ENCODE peak calls at places on chromosomes 3 and 15, in four cellular contexts. M is astrocyte, S is fibroblast of lung, B is mammary epithelial cell. D is an unnamed sample.

GRCh38 chr15:70376929-70377691 is 279.4 kb upstream of the TLE3 start:
- DNase-seq in S (peak; percentile 66), M (peak; percentile 62), B (peak; percentile 43), D (peak; percentile 42)

GRCh38 chr3:152638707-152639450 is 196.1 kb upstream of the P2RY1 start:
- DNase-seq in M (peak; percentile 16), B (peak; percentile 78), S (peak; percentile 33), D (no peak)

GRCh38 chr3:179323197-179323901 is 518 bp downstream of the ZNF639 start:
- DNase-seq in B (peak; percentile 69), M (peak; percentile 53), S (peak; percentile 69), D (peak; percentile 81)

GRCh38 chr3:56799251-56799882 is 2.4 kb downstream of the ARHGEF3 start:
- DNase-seq in M (peak; percentile 39), B (peak; percentile 63), S (peak; percentile 60), D (peak; percentile 50)

GRCh38 chr15:40054056-40054745 is 15.2 kb upstream of the SRP14 start:
- DNase-seq in M (no peak), B (no peak), S (peak; percentile 27), D (no peak)

GRCh38 chr15:68364660-68365035 is 67.3 kb downstream of the ITGA11 start:
- DNase-seq in S (no peak), M (no peak), B (no peak), D (no peak)

GRCh38 chr3:70840106-70840870 is 527.9 kb upstream of the MDFIC2 start:
- DNase-seq in S (peak; percentile 68), B (peak; percentile 77), M (peak; percentile 66), D (peak; percentile 41)

GRCh38 chr3:189233225-189233858 is 61.6 kb downstream of the TPRG1 start:
- DNase-seq in M (peak; percentile 46), S (peak; percentile 62), B (peak; percentile 58), D (peak; percentile 75)

GRCh38 chr15:65285291-65286068 is 1.2 kb downstream of the PARP16 start:
- DNase-seq in B (no peak), M (peak; percentile 18), S (peak; percentile 29), D (no peak)

GRCh38 chr3:139935866-139936817 is 1.2 kb downstream of the CLSTN2 start:
- DNase-seq in B (peak; percentile 20), M (no peak), S (peak; percentile 30), D (peak; percentile 61)

GRCh38 chr15:86247249-86247955 is 167.7 kb downstream of the AGBL1 start:
- DNase-seq in B (peak; percentile 92), S (no peak), M (no peak), D (no peak)

GRCh38 chr3:24972491-24972890 is 455.6 kb upstream of the RARB start:
- DNase-seq in S (no peak), B (no peak), M (no peak), D (no peak)

GRCh38 chr3:144018776-144019175 is 47.2 kb downstream of the DIPK2A start:
- DNase-seq in B (peak; percentile 78), M (peak; percentile 90), S (peak; percentile 92), D (no peak)

GRCh38 chr3:151146071-151146730 is 56.8 kb downstream of the GPR171 start:
- DNase-seq in S (peak; percentile 57), B (peak; percentile 61), M (peak; percentile 37), D (peak; percentile 86)

GRCh38 chr3:30260747-30261146 is 345.7 kb upstream of the TGFBR2 start:
- DNase-seq in M (no peak), B (no peak), S (peak; percentile 57), D (no peak)

GRCh38 chr3:51478630-51479029 is 21.2 kb downstream of the DCAF1 start:
- DNase-seq in B (no peak), S (no peak), M (no peak), D (no peak)

GRCh38 chr3:11626084-11626463 is 17.6 kb downstream of the VGLL4 start:
- DNase-seq in S (no peak), B (no peak), M (no peak), D (no peak)

GRCh38 chr3:66153961-66154923 is 66.6 kb upstream of the SLC25A26 start:
- DNase-seq in S (peak; percentile 37), B (no peak), M (peak; percentile 15), D (peak; percentile 37)

GRCh38 chr15:52438047-52438446 is 90.6 kb downstream of the MYO5A start:
- DNase-seq in S (no peak), B (no peak), M (no peak), D (no peak)

GRCh38 chr3:59422312-59422711 is 372.5 kb upstream of the CFAP20DC start:
- DNase-seq in S (peak; percentile 90), B (peak; percentile 92), M (peak; percentile 90), D (no peak)

GRCh38 chr15:97600190-97600589 is 360.3 kb upstream of the ARRDC4 start:
- DNase-seq in B (no peak), M (no peak), S (no peak), D (no peak)

GRCh38 chr3:170307998-170308398 is 49.5 kb upstream of the SKIL start:
- DNase-seq in M (peak; percentile 66), B (peak; percentile 38), S (peak; percentile 79), D (no peak)

GRCh38 chr3:126947429-126947828 is 35.5 kb upstream of the PLXNA1 start:
- DNase-seq in S (no peak), B (no peak), M (no peak), D (no peak)

GRCh38 chr3:176879710-176880109 is 317.6 kb downstream of the TBL1XR1 start:
- DNase-seq in M (no peak), S (no peak), B (no peak), D (no peak)

GRCh38 chr3:65449841-65450416 is 588.8 kb downstream of the MAGI1 start:
- DNase-seq in S (no peak), B (no peak), M (no peak), D (no peak)

GRCh38 chr3:135155228-135155627 is 360.2 kb downstream of the EPHB1 start:
- DNase-seq in S (no peak), B (no peak), M (no peak), D (no peak)

GRCh38 chr3:134366221-134366927 is 7.9 kb downstream of the AMOTL2 start:
- DNase-seq in M (no peak), S (no peak), B (no peak), D (no peak)

GRCh38 chr3:124407260-124407659 is 323.0 kb upstream of the UMPS start:
- DNase-seq in S (peak; percentile 59), M (peak; percentile 45), B (no peak), D (no peak)

GRCh38 chr15:38002883-38003477 is 68.5 kb downstream of the TMCO5A start:
- DNase-seq in M (peak; percentile 60), S (peak; percentile 74), B (peak; percentile 62), D (peak; percentile 81)

GRCh38 chr3:63763156-63763555 is 55.9 kb upstream of the C3orf49 start:
- DNase-seq in M (peak; percentile 27), B (peak; percentile 39), S (peak; percentile 46), D (no peak)

GRCh38 chr15:50889589-50889988 is 18.9 kb upstream of the AP4E1 start:
- DNase-seq in B (no peak), M (no peak), S (no peak), D (no peak)

DNA sequence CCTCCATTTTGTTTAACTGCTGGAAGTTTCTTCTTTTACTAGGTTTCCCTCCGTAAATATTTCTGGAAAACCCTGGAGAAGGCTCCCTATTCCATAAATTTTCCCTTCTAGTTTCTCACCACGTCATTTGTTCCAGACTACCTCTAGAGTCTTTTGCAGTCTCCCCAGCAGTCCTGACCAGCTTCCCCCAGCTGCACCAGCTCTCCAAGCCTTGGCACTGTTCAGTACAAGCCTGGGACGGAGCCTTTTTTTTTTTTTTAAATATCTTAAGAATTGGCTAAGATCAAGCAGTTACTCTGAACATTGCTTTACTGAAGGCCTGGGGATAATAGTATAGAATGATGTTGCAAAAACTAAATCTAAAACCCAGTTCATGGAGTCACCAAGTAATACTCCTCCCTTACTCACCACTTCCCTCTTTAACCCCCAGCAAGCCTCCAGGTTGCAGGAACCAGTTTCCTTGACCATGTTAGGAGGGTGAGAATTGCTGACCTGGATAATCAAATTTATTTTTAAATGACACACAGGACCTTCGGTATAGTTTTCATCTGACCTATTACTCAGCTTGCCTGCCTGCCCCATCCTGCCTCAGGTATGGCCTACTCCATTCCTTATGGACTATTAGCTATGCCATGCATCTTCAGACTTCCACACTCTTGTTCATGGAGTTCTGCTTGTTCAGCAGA is 723 bp downstream of the RTP4 start:
- DNase-seq in B (peak; percentile 71), S (no peak), M (no peak), D (no peak)
- H3K4me3 ChIP-seq in B (no peak overlapping the region), S (peak overlapping the region; percentile 66), M (no peak overlapping the region), D (no peak overlapping the region)

GRCh38 chr15:45385568-45385967 is 7.2 kb upstream of the GATM start:
- DNase-seq in B (no peak), M (no peak), S (no peak), D (no peak)

GRCh38 chr15:45384700-45385099 is 6.4 kb upstream of the GATM start:
- DNase-seq in M (no peak), B (no peak), S (no peak), D (no peak)

GRCh38 chr15:45386974-45387373 is 8.6 kb upstream of the GATM start:
- DNase-seq in M (no peak), B (no peak), S (no peak), D (no peak)

GRCh38 chr15:45387379-45388007 is 9.1 kb upstream of the GATM start:
- DNase-seq in S (no peak), B (peak; percentile 32), M (no peak), D (no peak)

DNA sequence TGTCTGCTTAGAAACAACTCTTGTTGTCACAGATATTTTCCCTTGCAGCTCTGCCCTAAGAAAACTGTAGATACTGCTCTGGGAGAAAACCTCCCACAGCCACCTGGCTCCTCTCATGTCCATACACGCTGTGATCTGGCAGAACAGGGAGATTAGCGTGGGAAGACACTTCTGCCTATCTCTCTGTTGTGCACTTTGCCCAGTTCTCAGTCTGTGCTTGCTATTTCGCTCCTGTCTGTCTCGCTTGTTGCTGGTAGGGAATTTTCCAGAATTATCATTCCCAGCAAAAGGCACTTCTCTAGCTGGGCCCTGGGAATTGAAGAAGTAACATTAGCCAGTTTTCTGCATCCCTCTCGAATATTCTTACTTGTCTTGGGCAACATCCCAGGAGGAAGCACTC is 8.1 kb upstream of the GATM start:
- DNase-seq in B (peak; percentile 29), S (no peak), M (no peak), D (no peak)
- TF ChIP-seq EZH2 in B (no peak), S (no peak), M (no peak), D (no peak)

DNA sequence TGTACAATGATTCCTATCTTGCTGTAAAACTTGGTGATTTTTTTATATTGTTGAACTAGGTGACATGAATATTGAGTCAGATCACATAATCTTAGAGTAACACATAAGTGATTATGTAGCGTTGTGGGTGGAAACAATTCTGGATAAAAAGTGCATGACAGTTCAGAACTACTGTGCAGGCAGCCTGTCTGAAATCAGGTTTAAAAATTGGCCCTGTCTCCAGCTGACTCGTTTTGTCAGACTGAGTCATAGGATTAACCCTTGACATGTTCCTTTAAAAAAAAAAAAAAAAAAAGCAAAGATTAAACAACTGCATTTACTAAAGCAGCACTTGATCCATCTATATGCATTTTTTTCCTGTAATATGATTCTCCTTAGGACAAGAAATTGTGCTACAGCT is 160.0 kb upstream of the CGNL1 start:
- DNase-seq in S (peak; percentile 92), B (peak; percentile 64), M (peak; percentile 91), D (peak; percentile 38)
- H3K4me1 ChIP-seq in S (peaks cover 13% of the 10 kb centered on the region), B (peaks cover 26% of the 10 kb centered on the region), M (peaks cover 48% of the 10 kb centered on the region), D (peaks cover 74% of the 10 kb centered on the region)

DNA sequence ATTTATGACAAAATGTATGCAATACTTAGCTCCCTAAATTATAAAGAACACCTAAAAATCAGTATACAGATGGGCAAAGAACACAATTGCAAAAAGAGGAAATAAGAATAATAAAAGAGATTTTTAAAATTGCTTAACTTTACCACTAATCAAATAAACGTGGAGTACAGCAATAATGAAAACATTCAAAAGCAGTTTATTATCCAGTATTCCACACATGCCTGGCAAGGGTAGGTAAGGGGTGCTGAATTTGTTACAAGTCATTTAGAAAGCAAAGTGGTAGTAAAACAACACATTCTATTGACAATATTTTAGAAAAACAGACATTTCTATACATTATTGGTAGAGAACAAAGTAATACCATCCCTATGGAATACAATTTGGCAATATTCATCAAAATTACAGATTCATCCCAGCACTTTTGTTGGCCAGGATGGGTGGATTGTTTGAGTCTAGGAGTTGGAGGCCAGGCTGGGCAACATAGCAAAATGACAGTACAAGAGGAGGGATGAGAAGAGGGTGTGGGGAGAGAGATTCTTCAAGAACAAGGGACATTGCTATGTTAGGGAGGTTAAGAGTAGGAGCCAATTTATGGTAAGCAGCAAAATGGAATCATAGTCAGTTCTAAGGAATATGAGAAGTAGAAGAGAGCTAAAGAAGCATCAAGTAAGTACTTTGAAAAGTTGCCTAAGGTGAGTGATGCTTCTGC is 3.7 kb upstream of the ACKR4 start:
- DNase-seq in S (peak; percentile 46), M (no peak), B (no peak), D (no peak)
- H3K4me3 ChIP-seq in S (no peak overlapping the region), M (no peak overlapping the region), B (no peak overlapping the region), D (no peak overlapping the region)